ENCODE peak calls at places on chromosomes 6 and 20, in four cellular contexts. F, K, O and B are unnamed samples.

GRCh38 chr6:6712979-6713514 is 124.5 kb downstream of the LY86 start:
- DNase-seq in O (no peak), K (peak), F (no peak), B (no peak)

GRCh38 chr20:36145877-36146707 is 8.4 kb upstream of the EPB41L1 start:
- DNase-seq in K (peak), F (no peak), O (no peak), B (no peak)

GRCh38 chr20:62699296-62699695 is 9.3 kb upstream of the NTSR1 start:
- DNase-seq in F (no peak), K (no peak), O (no peak), B (no peak)

GRCh38 chr6:116556814-116557403 is 3.4 kb downstream of the CALHM4 start:
- DNase-seq in O (peak), K (no peak), F (no peak), B (peak)

GRCh38 chr20:46111028-46111835 is 6.9 kb upstream of the CD40 start:
- DNase-seq in F (no peak), K (peak), O (no peak), B (no peak)

GRCh38 chr6:148747145-148747492 is 289 bp downstream of the UST start:
- DNase-seq in O (no peak), K (peak), F (no peak), B (peak)

GRCh38 chr6:132797975-132798819 is at the start of gene SLC18B1:
- DNase-seq in O (peak), F (no peak), K (peak), B (no peak)

GRCh38 chr20:38355161-38356012 is 9.1 kb downstream of the LBP start:
- DNase-seq in F (no peak), K (peak), O (no peak), B (no peak)

GRCh38 chr6:133804263-133804662 is 84.7 kb upstream of the TCF21 start:
- DNase-seq in O (peak), F (no peak), K (no peak), B (peak)

GRCh38 chr6:13303668-13304017 is 24.7 kb downstream of the TBC1D7 start:
- DNase-seq in K (peak), O (peak), F (peak), B (peak)

GRCh38 chr20:768426-768978 is at the start of gene SLC52A3:
- DNase-seq in F (no peak), O (no peak), K (no peak), B (peak)

GRCh38 chr20:33261465-33261864 is 21.5 kb upstream of the BPIFB1 start:
- DNase-seq in K (no peak), O (no peak), F (no peak), B (no peak)

GRCh38 chr6:5778317-5778857 is 228.3 kb downstream of the NRN1 start:
- DNase-seq in O (no peak), K (no peak), F (no peak), B (no peak)

GRCh38 chr6:148771212-148771601 is 24.4 kb downstream of the UST start:
- DNase-seq in F (no peak), O (no peak), K (no peak), B (no peak)

GRCh38 chr6:126388235-126388634 is 48.3 kb downstream of the CENPW start:
- DNase-seq in K (no peak), F (peak), O (no peak), B (no peak)

GRCh38 chr20:62824476-62825287 is 7.8 kb downstream of the COL9A3 start:
- DNase-seq in F (no peak), O (no peak), K (no peak), B (no peak)

GRCh38 chr6:85361643-85362014 is 88.3 kb upstream of the NT5E start:
- DNase-seq in F (no peak), K (no peak), O (no peak), B (no peak)

GRCh38 chr6:73739097-73739496 is 43.1 kb downstream of the CD109 start:
- DNase-seq in F (peak), K (peak), O (peak), B (peak)

GRCh38 chr6:112282217-112282616 is 27.9 kb upstream of the LAMA4 start:
- DNase-seq in F (peak), K (no peak), O (peak), B (peak)

GRCh38 chr20:47295921-47296426 is 60.5 kb downstream of the ZMYND8 start:
- DNase-seq in F (no peak), K (peak), O (no peak), B (peak)

GRCh38 chr20:24317224-24317623 is 152.2 kb upstream of the SYNDIG1 start:
- DNase-seq in K (no peak), O (no peak), F (no peak), B (no peak)

GRCh38 chr6:116158641-116159040 is 32.7 kb upstream of the COL10A1 start:
- DNase-seq in F (no peak), K (peak), O (no peak), B (no peak)

GRCh38 chr6:111200823-111201134 is 113.5 kb downstream of the SLC16A10 start:
- DNase-seq in O (no peak), K (no peak), F (no peak), B (no peak)